ENCODE peak calls at places on chromosomes 6 and 20, in ten cellular contexts. N, Z, X, Q, Y, C, J, G, A and M are unnamed samples.

GRCh38 chr6:3015144-3015543 is 15.4 kb downstream of the NQO2 start:
- DNase-seq in N (no peak), Z (no peak), X (no peak), Q (no peak), Y (no peak), C (no peak), J (no peak), G (peak; percentile 48), A (no peak), M (no peak)

GRCh38 chr6:37558158-37558557 is 58.5 kb upstream of the CCDC167 start:
- DNase-seq in N (no peak), Z (no peak), X (no peak), Q (no peak), Y (no peak), C (no peak), J (peak; percentile 52), G (no peak), A (no peak), M (no peak)

GRCh38 chr6:139847322-139847797 is 472.9 kb upstream of the CITED2 start:
- DNase-seq in N (no peak), Z (no peak), X (no peak), Q (no peak), Y (no peak), C (no peak), J (no peak), G (no peak), A (no peak), M (no peak)

GRCh38 chr6:44043036-44043478 is 84.2 kb downstream of the MRPL14 start:
- DNase-seq in N (no peak), Z (no peak), X (no peak), Q (no peak), Y (no peak), C (no peak), J (peak; percentile 69), G (peak; percentile 45), A (no peak), M (no peak)

GRCh38 chr6:41427642-41428401 is 92.4 kb downstream of the NCR2 start:
- DNase-seq in N (no peak), Z (no peak), X (peak; percentile 58), Q (no peak), Y (no peak), C (peak; percentile 54), J (peak; percentile 53), G (peak; percentile 90), A (peak; percentile 25), M (peak; percentile 74)

GRCh38 chr6:159084493-159085091 is 39.8 kb upstream of the TAGAP start:
- DNase-seq in N (no peak), Z (no peak), X (no peak), Q (no peak), Y (no peak), C (no peak), J (peak; percentile 58), G (no peak), A (peak; percentile 74), M (no peak)

GRCh38 chr20:42553374-42553773 is 636.3 kb downstream of the PTPRT start:
- DNase-seq in N (no peak), Z (no peak), X (no peak), Q (no peak), Y (no peak), C (no peak), J (no peak), G (no peak), A (no peak), M (no peak)

GRCh38 chr6:89148016-89148750 is 2.3 kb downstream of the PM20D2 start:
- DNase-seq in N (no peak), Z (no peak), X (no peak), Q (no peak), Y (no peak), C (no peak), J (peak; percentile 54), G (no peak), A (no peak), M (peak; percentile 56)

GRCh38 chr6:161076211-161076677 is 84.7 kb downstream of the MAP3K4 start:
- DNase-seq in N (no peak), Z (no peak), X (no peak), Q (no peak), Y (no peak), C (no peak), J (no peak), G (no peak), A (no peak), M (no peak)

GRCh38 chr20:59123011-59123676 is 40.5 kb upstream of the ZNF831 start:
- DNase-seq in N (no peak), Z (no peak), X (no peak), Q (no peak), Y (no peak), C (no peak), J (no peak), G (no peak), A (no peak), M (no peak)

GRCh38 chr20:50578061-50578777 is 68.0 kb downstream of the PTPN1 start:
- DNase-seq in N (no peak), Z (no peak), X (no peak), Q (peak; percentile 61), Y (no peak), C (no peak), J (no peak), G (no peak), A (no peak), M (no peak)

GRCh38 chr20:38429301-38429700 is 5.8 kb downstream of the SNHG17 start:
- DNase-seq in N (no peak), Z (no peak), X (no peak), Q (no peak), Y (no peak), C (no peak), J (no peak), G (no peak), A (no peak), M (no peak)

GRCh38 chr20:46154796-46155195 is 36.7 kb downstream of the CD40 start:
- DNase-seq in N (no peak), Z (no peak), X (no peak), Q (no peak), Y (no peak), C (no peak), J (no peak), G (no peak), A (no peak), M (no peak)

GRCh38 chr20:46152824-46153586 is 34.9 kb downstream of the CD40 start:
- DNase-seq in N (no peak), Z (no peak), X (no peak), Q (no peak), Y (no peak), C (no peak), J (no peak), G (no peak), A (no peak), M (no peak)

GRCh38 chr20:46148313-46149213 is 30.4 kb downstream of the CD40 start:
- DNase-seq in N (no peak), Z (no peak), X (no peak), Q (no peak), Y (no peak), C (no peak), J (no peak), G (peak; percentile 11), A (peak; percentile 39), M (no peak)

GRCh38 chr20:46150982-46151381 is 32.9 kb downstream of the CD40 start:
- DNase-seq in N (no peak), Z (no peak), X (no peak), Q (no peak), Y (no peak), C (no peak), J (no peak), G (no peak), A (no peak), M (no peak)

DNA sequence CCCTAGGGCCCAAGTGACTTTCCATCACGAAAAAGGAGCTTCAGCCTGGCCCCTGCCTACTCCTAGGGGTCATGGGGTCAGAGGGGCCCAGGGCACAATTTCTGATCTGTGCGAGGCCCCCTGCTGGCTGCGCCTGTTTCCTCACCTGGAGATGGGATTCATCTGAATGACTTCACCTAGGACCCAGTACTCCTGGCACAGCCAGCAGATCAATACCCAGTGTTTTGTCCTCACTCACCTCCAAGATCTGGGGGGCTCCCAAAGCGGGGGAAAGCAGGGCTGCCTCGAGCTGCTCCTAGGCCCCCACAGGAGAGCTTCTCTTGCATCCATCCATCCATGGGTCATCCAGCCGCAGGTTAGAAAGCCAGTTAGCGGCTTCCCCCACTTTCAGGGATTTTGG is 33.8 kb downstream of the CD40 start:
- DNase-seq in N (no peak), Z (no peak), X (peak; percentile 69), Q (no peak), Y (no peak), C (no peak), J (no peak), G (no peak), A (no peak), M (no peak)
- TF ChIP-seq CTCF in N (peak; percentile 27), Z (no peak), X (peak; percentile 23), Q (no peak), Y (peak; percentile 34), C (no peak), J (peak; percentile 27), G (no peak), A (peak; percentile 15), M (peak; percentile 18)

GRCh38 chr6:100228437-100229424 is 234.7 kb upstream of the MCHR2 start:
- DNase-seq in N (peak; percentile 51), Z (no peak), X (peak; percentile 88), Q (peak; percentile 89), Y (peak; percentile 11), C (no peak), J (peak; percentile 86), G (peak; percentile 89), A (peak; percentile 69), M (peak; percentile 69)
- TF ChIP-seq CTCF in N (no peak), Z (no peak), X (peak; percentile 14), Q (no peak), Y (peak; percentile 40), C (no peak), J (no peak), G (no peak), A (peak; percentile 20), M (peak; percentile 14)

DNA sequence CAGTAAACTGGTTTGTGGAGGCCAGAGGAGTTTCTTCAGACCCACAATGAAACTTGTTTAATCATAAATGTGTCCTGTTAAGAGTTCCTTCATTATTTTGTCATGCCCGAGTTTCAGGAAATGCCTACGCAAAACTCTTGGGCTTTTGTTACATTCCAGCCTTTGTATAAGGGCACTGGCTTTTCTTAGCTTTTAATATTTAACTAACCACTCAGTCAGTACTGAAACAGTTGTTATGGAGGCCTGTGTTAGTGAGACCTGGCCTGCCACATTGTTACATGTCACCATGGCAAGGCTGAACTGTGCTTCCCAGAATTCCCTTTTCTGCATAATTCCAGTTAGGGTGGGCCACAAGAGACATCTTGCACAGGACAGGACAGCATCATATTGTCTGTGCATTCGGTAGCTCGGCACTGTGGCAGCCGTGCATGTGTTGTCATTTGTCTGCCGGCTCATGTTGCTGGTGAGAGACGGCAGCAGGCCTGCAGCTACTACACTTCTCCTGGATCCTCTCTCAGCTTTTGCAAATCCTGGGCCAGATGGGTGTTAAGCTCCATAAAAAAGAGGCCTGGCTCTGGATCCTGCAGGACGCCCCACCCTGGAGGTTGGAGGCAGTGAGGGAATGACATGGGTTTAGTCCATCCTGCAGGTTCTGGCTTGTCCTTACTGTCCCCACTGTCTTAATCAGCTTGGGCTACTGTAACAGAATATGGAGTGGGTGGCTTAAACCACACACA is 128.7 kb upstream of the DTNBP1 start:
- DNase-seq in N (no peak), Z (no peak), X (no peak), Q (no peak), Y (no peak), C (no peak), J (no peak), G (peak; percentile 65), A (peak; percentile 65), M (no peak)
- TF ChIP-seq CTCF in N (no peak), Z (no peak), X (no peak), Q (no peak), Y (no peak), C (no peak), J (no peak), G (no peak), A (no peak), M (no peak)

GRCh38 chr6:130282234-130282995 is 59.7 kb upstream of the SAMD3 start:
- DNase-seq in N (no peak), Z (no peak), X (peak; percentile 23), Q (no peak), Y (peak; percentile 11), C (no peak), J (peak; percentile 61), G (no peak), A (peak; percentile 57), M (no peak)
- TF ChIP-seq CTCF in N (no peak), Z (no peak), X (peak; percentile 19), Q (no peak), Y (peak; percentile 72), C (no peak), J (peak; percentile 41), G (no peak), A (peak; percentile 68), M (no peak)